ENCODE peak calls at places on chromosome 3, in nine cellular contexts. O is right lobe of liver, V is HCT116, C is body of pancreas, Q is aorta, L is mammary epithelial cell, E is neuronal stem cell, D is spleen, B is fibroblast of lung. K is an unnamed sample. For H3K27me3, the result is how much of the 10 kb centered on the place peaks cover.

GRCh38 chr3:57729339-57730039 is 26.6 kb upstream of the SLMAP start:
- DNase-seq in O (no peak), V (no peak), C (no peak), Q (no peak), L (peak), E (no peak), D (no peak), B (no peak), K (peak)

GRCh38 chr3:172285844-172286243 is 162.4 kb downstream of the GHSR start:
- DNase-seq in O (no peak), V (no peak), C (no peak), Q (no peak), L (peak), E (no peak), D (no peak), B (peak), K (no peak)

GRCh38 chr3:73292241-73292640 is 230.8 kb downstream of the EBLN2 start:
- DNase-seq in O (no peak), V (no peak), C (no peak), Q (no peak), L (no peak), E (no peak), D (no peak), B (no peak), K (no peak)

GRCh38 chr3:52893723-52894122 is 3.6 kb downstream of the STIMATE start:
- DNase-seq in O (peak), V (no peak), C (peak), Q (peak), L (no peak), E (no peak), D (no peak), B (no peak), K (no peak)

GRCh38 chr3:122265937-122266336 is 59.1 kb upstream of the CSTA start:
- DNase-seq in O (no peak), V (no peak), C (no peak), Q (no peak), L (no peak), E (no peak), D (no peak), B (no peak), K (no peak)

GRCh38 chr3:186909078-186909853 is 21.1 kb upstream of the ST6GAL1 start:
- DNase-seq in O (no peak), V (no peak), C (no peak), Q (peak), L (no peak), E (no peak), D (peak), B (no peak), K (no peak)

GRCh38 chr3:187807086-187807862 is 62.0 kb upstream of the BCL6 start:
- DNase-seq in O (no peak), V (no peak), C (no peak), Q (no peak), L (peak), E (no peak), D (no peak), B (peak), K (no peak)

GRCh38 chr3:125256675-125257074 is 44.1 kb upstream of the SLC12A8 start:
- DNase-seq in O (no peak), V (no peak), C (no peak), Q (no peak), L (no peak), E (no peak), D (no peak), B (no peak), K (no peak)

GRCh38 chr3:12941495-12942023 is 100.2 kb upstream of the RPL32 start:
- DNase-seq in O (no peak), V (no peak), C (no peak), Q (no peak), L (no peak), E (no peak), D (no peak), B (no peak), K (no peak)

GRCh38 chr3:38168988-38169363 is 3.6 kb downstream of the OXSR1 start:
- DNase-seq in O (no peak), V (no peak), C (no peak), Q (no peak), L (peak), E (no peak), D (no peak), B (no peak), K (no peak)

GRCh38 chr3:69422751-69423150 is 36.9 kb upstream of the FRMD4B start:
- DNase-seq in O (no peak), V (no peak), C (no peak), Q (no peak), L (peak), E (no peak), D (no peak), B (peak), K (no peak)

GRCh38 chr3:166123576-166123975 is 286.4 kb upstream of the BCHE start:
- DNase-seq in O (no peak), V (no peak), C (no peak), Q (no peak), L (peak), E (no peak), D (no peak), B (peak), K (no peak)

GRCh38 chr3:125715651-125716050 is 120.4 kb upstream of the OSBPL11 start:
- DNase-seq in O (no peak), V (no peak), C (no peak), Q (no peak), L (no peak), E (no peak), D (no peak), B (no peak), K (no peak)

GRCh38 chr3:81829946-81830345 is 68.5 kb upstream of the GBE1 start:
- DNase-seq in O (no peak), V (no peak), C (no peak), Q (no peak), L (no peak), E (no peak), D (no peak), B (no peak), K (no peak)

GRCh38 chr3:171155122-171155700 is 128.7 kb upstream of the SLC2A2 start:
- DNase-seq in O (no peak), V (no peak), C (no peak), Q (no peak), L (no peak), E (no peak), D (no peak), B (no peak), K (no peak)

GRCh38 chr3:194206375-194206774 is 70.4 kb downstream of the HES1 start:
- DNase-seq in O (peak), V (no peak), C (peak), Q (peak), L (no peak), E (no peak), D (no peak), B (peak), K (no peak)

GRCh38 chr3:188212308-188212969 is 58.5 kb downstream of the LPP start:
- DNase-seq in O (no peak), V (no peak), C (no peak), Q (peak), L (no peak), E (no peak), D (no peak), B (peak), K (peak)

GRCh38 chr3:4398906-4399305 is 68.2 kb downstream of the SUMF1 start:
- DNase-seq in O (no peak), V (no peak), C (no peak), Q (no peak), L (no peak), E (no peak), D (no peak), B (peak), K (no peak)

GRCh38 chr3:134852893-134853351 is 57.9 kb downstream of the EPHB1 start:
- DNase-seq in O (no peak), V (no peak), C (no peak), Q (peak), L (no peak), E (no peak), D (peak), B (no peak), K (no peak)

DNA sequence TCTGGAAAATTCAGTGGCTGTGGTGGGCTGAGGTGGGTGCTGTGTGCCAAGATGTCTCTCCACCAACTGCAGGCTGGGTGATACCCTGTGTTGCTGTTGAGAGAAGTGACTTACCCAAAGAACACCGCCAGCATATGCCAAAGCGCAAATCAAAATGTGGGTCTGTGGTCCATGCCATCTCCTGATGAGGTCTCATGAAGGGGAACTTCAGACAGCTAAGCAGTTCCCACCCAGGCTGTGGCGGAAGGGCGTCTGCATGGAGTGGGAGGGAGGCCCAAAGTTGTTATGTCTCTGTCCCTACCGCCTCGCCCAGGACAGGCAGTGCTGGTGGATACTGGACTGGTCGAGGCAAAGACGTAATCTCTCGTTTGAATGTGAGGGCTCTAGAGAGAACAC is 70.9 kb upstream of the PLXNA1 start:
- DNase-seq in O (no peak), V (no peak), C (no peak), Q (no peak), L (no peak), E (no peak), D (no peak), B (no peak), K (no peak)
- H3K27me3 ChIP-seq in O (under half), V (under half), C (under half), Q (under half), L (under half), E (under half), D (half or more), B (under half), K (under half)

DNA sequence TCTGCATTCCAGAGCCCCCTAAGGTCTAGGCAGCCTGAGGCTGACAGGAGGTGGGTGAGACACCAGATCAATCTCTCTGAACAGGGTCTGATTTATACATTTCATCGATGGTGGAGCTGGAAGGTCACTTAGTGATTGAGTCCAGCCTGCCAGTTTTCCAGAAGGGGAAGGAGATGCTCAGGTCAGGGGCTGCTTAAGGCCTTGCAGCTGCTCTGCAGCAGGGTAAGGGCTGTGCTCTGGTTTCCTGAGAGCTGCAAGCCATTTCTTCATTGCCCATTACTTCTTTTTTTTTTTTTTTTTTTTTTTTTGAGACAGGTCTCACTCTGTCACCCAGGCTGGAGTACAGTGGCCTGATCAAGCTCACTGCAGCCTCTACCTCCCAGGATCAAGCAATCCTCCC is 10.7 kb downstream of the TADA3 start:
- DNase-seq in O (no peak), V (no peak), C (no peak), Q (no peak), L (no peak), E (no peak), D (peak), B (no peak), K (no peak)
- H3K27me3 ChIP-seq in O (under half), V (under half), C (under half), Q (under half), L (under half), E (under half), D (under half), B (under half), K (under half)

GRCh38 chr3:36764704-36765038 is 318 bp upstream of the DCLK3 start:
- DNase-seq in O (no peak), V (no peak), C (no peak), Q (no peak), L (no peak), E (no peak), D (no peak), B (no peak), K (no peak)
- H3K27me3 ChIP-seq in O (under half), V (half or more), C (under half), Q (under half), L (under half), E (under half), D (half or more), B (under half), K (under half)

DNA sequence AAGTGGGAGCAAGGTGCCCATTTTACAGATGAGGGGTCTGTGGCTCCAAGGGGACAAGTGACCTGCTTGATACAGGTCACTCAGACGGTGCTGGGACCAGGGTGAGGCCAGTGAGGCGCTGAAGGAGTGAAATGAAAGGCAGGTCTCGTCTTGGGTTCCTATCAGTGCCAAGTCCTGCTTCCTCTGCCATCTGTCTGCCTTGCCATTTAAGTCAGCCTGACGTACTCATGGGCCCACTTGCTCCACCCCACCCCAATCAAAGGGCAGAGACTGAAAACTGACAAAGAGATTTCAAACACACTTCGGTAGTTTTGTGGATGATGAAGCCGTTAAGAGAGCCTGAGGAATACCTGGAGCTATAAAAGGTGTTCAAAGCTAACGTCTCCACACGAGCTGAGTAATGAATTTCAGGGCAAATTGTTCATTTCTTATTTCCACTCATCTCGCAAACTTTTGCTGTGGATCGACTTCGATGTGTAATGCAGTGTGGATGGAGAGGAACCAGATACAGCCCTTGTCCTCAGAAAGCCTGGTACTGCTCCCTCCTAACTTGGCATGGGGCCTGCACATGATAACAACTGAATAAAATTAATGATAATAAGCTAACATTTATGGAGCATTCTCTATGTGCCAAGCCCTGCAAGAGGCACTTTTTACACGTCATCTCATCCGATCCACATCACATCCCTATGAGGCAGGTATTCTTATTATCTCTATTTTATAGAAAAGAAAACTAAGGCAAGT is 36.6 kb downstream of the ATP2B2 start:
- DNase-seq in O (no peak), V (no peak), C (no peak), Q (no peak), L (no peak), E (no peak), D (peak), B (no peak), K (no peak)
- H3K27me3 ChIP-seq in O (under half), V (under half), C (under half), Q (under half), L (under half), E (under half), D (half or more), B (under half), K (under half)

GRCh38 chr3:184379375-184380209 is at the start of gene CHRD:
- DNase-seq in O (no peak), V (no peak), C (no peak), Q (no peak), L (no peak), E (no peak), D (no peak), B (no peak), K (no peak)
- H3K27me3 ChIP-seq in O (under half), V (under half), C (under half), Q (under half), L (under half), E (under half), D (half or more), B (under half), K (under half)

DNA sequence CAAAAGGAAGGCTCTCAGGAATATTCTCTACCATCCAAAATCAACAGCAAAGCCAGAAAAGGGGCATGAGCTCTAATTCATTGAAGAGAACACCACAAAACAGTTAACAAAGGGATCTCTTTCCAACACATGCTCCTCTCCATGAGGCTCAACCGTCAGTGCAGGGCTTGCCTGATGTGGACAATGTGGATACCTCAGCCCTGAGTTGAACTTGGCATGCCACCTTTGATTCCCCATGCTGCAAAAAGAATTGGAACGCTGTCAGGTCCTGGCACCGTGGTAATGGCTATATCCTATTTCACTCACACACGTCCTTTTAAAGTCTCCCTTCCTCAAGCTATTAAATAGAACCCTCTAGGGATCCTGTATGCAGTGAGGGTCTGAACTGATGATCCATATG is 30.7 kb upstream of the IP6K2 start:
- DNase-seq in O (peak), V (no peak), C (no peak), Q (no peak), L (no peak), E (no peak), D (no peak), B (no peak), K (no peak)
- H3K27me3 ChIP-seq in O (under half), V (under half), C (under half), Q (under half), L (under half), E (under half), D (under half), B (under half), K (under half)